ENCODE peak calls at places on chromosomes 7 and 10, in eight cellular contexts. One of them, this sample, is unnamed.

GRCh38 chr7:42338231-42339222 is 101.5 kb upstream of the GLI3 start:
- DNase-seq in mammary epithelial cell: no peak
- DNase-seq in cardiac muscle cell: no peak
- DNase-seq in fibroblast of lung: peak; percentile 55
- DNase-seq in heart left ventricle: no peak
- DNase-seq in heart right ventricle: no peak
- DNase-seq in hepatocyte: no peak
- DNase-seq in kidney: no peak
- DNase-seq in this sample: no peak

GRCh38 chr7:156954941-156955340 is 5.4 kb downstream of the NOM1 start:
- DNase-seq in mammary epithelial cell: peak; percentile 16
- DNase-seq in cardiac muscle cell: no peak
- DNase-seq in fibroblast of lung: no peak
- DNase-seq in heart left ventricle: no peak
- DNase-seq in heart right ventricle: no peak
- DNase-seq in hepatocyte: no peak
- DNase-seq in kidney: no peak
- DNase-seq in this sample: no peak

GRCh38 chr10:42523098-42523497 is 115.3 kb downstream of the ZNF33B start:
- DNase-seq in mammary epithelial cell: no peak
- DNase-seq in cardiac muscle cell: no peak
- DNase-seq in fibroblast of lung: no peak
- DNase-seq in heart left ventricle: no peak
- DNase-seq in heart right ventricle: no peak
- DNase-seq in hepatocyte: no peak
- DNase-seq in kidney: no peak
- DNase-seq in this sample: no peak

GRCh38 chr7:123570390-123571182 is 13.0 kb upstream of the NDUFA5 start:
- DNase-seq in mammary epithelial cell: peak; percentile 90
- DNase-seq in cardiac muscle cell: no peak
- DNase-seq in fibroblast of lung: no peak
- DNase-seq in heart left ventricle: no peak
- DNase-seq in heart right ventricle: no peak
- DNase-seq in hepatocyte: no peak
- DNase-seq in kidney: no peak
- DNase-seq in this sample: no peak

GRCh38 chr10:27030060-27030459 is 70.2 kb downstream of the ANKRD26 start:
- DNase-seq in mammary epithelial cell: no peak
- DNase-seq in cardiac muscle cell: no peak
- DNase-seq in fibroblast of lung: peak; percentile 32
- DNase-seq in heart left ventricle: no peak
- DNase-seq in heart right ventricle: no peak
- DNase-seq in hepatocyte: no peak
- DNase-seq in kidney: no peak
- DNase-seq in this sample: no peak

GRCh38 chr7:70426249-70426880 is 705.6 kb upstream of the GALNT17 start:
- DNase-seq in mammary epithelial cell: no peak
- DNase-seq in cardiac muscle cell: no peak
- DNase-seq in fibroblast of lung: no peak
- DNase-seq in heart left ventricle: no peak
- DNase-seq in heart right ventricle: no peak
- DNase-seq in hepatocyte: no peak
- DNase-seq in kidney: no peak
- DNase-seq in this sample: no peak

GRCh38 chr7:31811650-31812461 is 124.8 kb downstream of the PPP1R17 start:
- DNase-seq in mammary epithelial cell: no peak
- DNase-seq in cardiac muscle cell: no peak
- DNase-seq in fibroblast of lung: peak; percentile 59
- DNase-seq in heart left ventricle: peak; percentile 30
- DNase-seq in heart right ventricle: no peak
- DNase-seq in hepatocyte: no peak
- DNase-seq in kidney: no peak
- DNase-seq in this sample: no peak

GRCh38 chr7:78716876-78717275 is 736.6 kb downstream of the MAGI2 start:
- DNase-seq in mammary epithelial cell: no peak
- DNase-seq in cardiac muscle cell: peak; percentile 61
- DNase-seq in fibroblast of lung: peak; percentile 24
- DNase-seq in heart left ventricle: no peak
- DNase-seq in heart right ventricle: no peak
- DNase-seq in hepatocyte: peak; percentile 5
- DNase-seq in kidney: no peak
- DNase-seq in this sample: no peak

GRCh38 chr7:151700621-151701185 is 176.2 kb downstream of the PRKAG2 start:
- DNase-seq in mammary epithelial cell: peak; percentile 28
- DNase-seq in cardiac muscle cell: no peak
- DNase-seq in fibroblast of lung: peak; percentile 79
- DNase-seq in heart left ventricle: no peak
- DNase-seq in heart right ventricle: no peak
- DNase-seq in hepatocyte: no peak
- DNase-seq in kidney: peak; percentile 46
- DNase-seq in this sample: peak; percentile 31

GRCh38 chr10:13074562-13075451 is 25.2 kb upstream of the OPTN start:
- DNase-seq in mammary epithelial cell: peak; percentile 58
- DNase-seq in cardiac muscle cell: peak; percentile 83
- DNase-seq in fibroblast of lung: peak; percentile 53
- DNase-seq in heart left ventricle: peak; percentile 55
- DNase-seq in heart right ventricle: peak; percentile 52
- DNase-seq in hepatocyte: peak; percentile 89
- DNase-seq in kidney: peak; percentile 81
- DNase-seq in this sample: peak; percentile 56

GRCh38 chr10:130363051-130363450 is 226.9 kb downstream of the GLRX3 start:
- DNase-seq in mammary epithelial cell: no peak
- DNase-seq in cardiac muscle cell: no peak
- DNase-seq in fibroblast of lung: no peak
- DNase-seq in heart left ventricle: no peak
- DNase-seq in heart right ventricle: no peak
- DNase-seq in hepatocyte: no peak
- DNase-seq in kidney: no peak
- DNase-seq in this sample: no peak

GRCh38 chr10:113426181-113426837 is 126.5 kb upstream of the HABP2 start:
- DNase-seq in mammary epithelial cell: no peak
- DNase-seq in cardiac muscle cell: no peak
- DNase-seq in fibroblast of lung: no peak
- DNase-seq in heart left ventricle: no peak
- DNase-seq in heart right ventricle: no peak
- DNase-seq in hepatocyte: no peak
- DNase-seq in kidney: no peak
- DNase-seq in this sample: no peak

GRCh38 chr7:6175642-6176041 is 96.8 kb downstream of the CYTH3 start:
- DNase-seq in mammary epithelial cell: peak; percentile 60
- DNase-seq in cardiac muscle cell: no peak
- DNase-seq in fibroblast of lung: peak; percentile 55
- DNase-seq in heart left ventricle: no peak
- DNase-seq in heart right ventricle: no peak
- DNase-seq in hepatocyte: no peak
- DNase-seq in kidney: peak; percentile 9
- DNase-seq in this sample: no peak

GRCh38 chr10:6218692-6219493 is 16.2 kb downstream of the PFKFB3 start:
- DNase-seq in mammary epithelial cell: peak; percentile 100
- DNase-seq in cardiac muscle cell: no peak
- DNase-seq in fibroblast of lung: peak; percentile 84
- DNase-seq in heart left ventricle: no peak
- DNase-seq in heart right ventricle: no peak
- DNase-seq in hepatocyte: peak; percentile 48
- DNase-seq in kidney: peak; percentile 63
- DNase-seq in this sample: peak; percentile 81

GRCh38 chr7:8176370-8177081 is 85.4 kb downstream of the ICA1 start:
- DNase-seq in mammary epithelial cell: no peak
- DNase-seq in cardiac muscle cell: no peak
- DNase-seq in fibroblast of lung: no peak
- DNase-seq in heart left ventricle: no peak
- DNase-seq in heart right ventricle: no peak
- DNase-seq in hepatocyte: no peak
- DNase-seq in kidney: no peak
- DNase-seq in this sample: no peak

GRCh38 chr7:69211739-69212138 is 386.5 kb upstream of the AUTS2 start:
- DNase-seq in mammary epithelial cell: no peak
- DNase-seq in cardiac muscle cell: peak; percentile 32
- DNase-seq in fibroblast of lung: no peak
- DNase-seq in heart left ventricle: no peak
- DNase-seq in heart right ventricle: no peak
- DNase-seq in hepatocyte: no peak
- DNase-seq in kidney: no peak
- DNase-seq in this sample: no peak

GRCh38 chr10:69742928-69743602 is 58.6 kb upstream of the COL13A1 start:
- DNase-seq in mammary epithelial cell: no peak
- DNase-seq in cardiac muscle cell: peak; percentile 64
- DNase-seq in fibroblast of lung: peak; percentile 10
- DNase-seq in heart left ventricle: no peak
- DNase-seq in heart right ventricle: no peak
- DNase-seq in hepatocyte: peak; percentile 55
- DNase-seq in kidney: no peak
- DNase-seq in this sample: peak; percentile 63

GRCh38 chr7:149071641-149072437 is 18.7 kb downstream of the ZNF786 start:
- DNase-seq in mammary epithelial cell: no peak
- DNase-seq in cardiac muscle cell: peak; percentile 58
- DNase-seq in fibroblast of lung: no peak
- DNase-seq in heart left ventricle: peak; percentile 55
- DNase-seq in heart right ventricle: peak; percentile 42
- DNase-seq in hepatocyte: peak; percentile 13
- DNase-seq in kidney: peak; percentile 82
- DNase-seq in this sample: no peak
- H3K27ac ChIP-seq in mammary epithelial cell: no peak overlapping the region
- H3K27ac ChIP-seq in cardiac muscle cell: no peak overlapping the region
- H3K27ac ChIP-seq in fibroblast of lung: no peak overlapping the region
- H3K27ac ChIP-seq in heart left ventricle: peak overlapping the region; percentile 76
- H3K27ac ChIP-seq in heart right ventricle: peak overlapping the region; percentile 78
- H3K27ac ChIP-seq in hepatocyte: no peak overlapping the region
- H3K27ac ChIP-seq in kidney: no peak overlapping the region
- H3K27ac ChIP-seq in this sample: no peak overlapping the region

DNA sequence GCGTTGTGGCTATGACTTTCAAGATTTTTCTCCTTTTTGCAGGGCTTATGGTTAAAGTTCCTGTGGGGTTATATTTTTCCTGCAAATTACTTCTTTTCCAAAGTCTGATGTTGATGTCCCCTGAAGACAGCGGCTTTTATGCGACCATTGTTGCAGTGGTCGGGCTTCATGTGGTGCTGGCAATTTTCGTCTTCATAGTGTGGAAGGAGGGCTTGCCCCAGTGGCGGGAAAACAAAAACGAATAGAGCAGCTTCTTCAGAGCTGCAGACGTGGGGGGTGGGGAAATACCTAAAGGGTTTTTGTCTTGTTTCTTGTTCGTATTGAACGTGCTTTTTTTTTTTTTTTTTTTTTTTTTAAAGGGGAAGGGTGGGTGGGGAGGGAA is 53.8 kb downstream of the MCMBP start:
- DNase-seq in mammary epithelial cell: no peak
- DNase-seq in cardiac muscle cell: peak; percentile 33
- DNase-seq in fibroblast of lung: no peak
- DNase-seq in heart left ventricle: no peak
- DNase-seq in heart right ventricle: no peak
- DNase-seq in hepatocyte: peak; percentile 38
- DNase-seq in kidney: no peak
- DNase-seq in this sample: no peak
- H3K4me3 ChIP-seq in mammary epithelial cell: peak overlapping the region; percentile 40
- H3K4me3 ChIP-seq in cardiac muscle cell: peak overlapping the region; percentile 30
- H3K4me3 ChIP-seq in fibroblast of lung: peak overlapping the region; percentile 47
- H3K4me3 ChIP-seq in heart left ventricle: peak overlapping the region; percentile 16
- H3K4me3 ChIP-seq in heart right ventricle: peak overlapping the region; percentile 37
- H3K4me3 ChIP-seq in hepatocyte: peak overlapping the region; percentile 55
- H3K4me3 ChIP-seq in kidney: peak overlapping the region; percentile 43
- H3K4me3 ChIP-seq in this sample: no peak overlapping the region

GRCh38 chr7:99371376-99371920 is 3.1 kb upstream of the ARPC1B start:
- DNase-seq in mammary epithelial cell: no peak
- DNase-seq in cardiac muscle cell: no peak
- DNase-seq in fibroblast of lung: peak; percentile 23
- DNase-seq in heart left ventricle: no peak
- DNase-seq in heart right ventricle: no peak
- DNase-seq in hepatocyte: no peak
- DNase-seq in kidney: no peak
- DNase-seq in this sample: no peak

GRCh38 chr7:99372275-99373085 is 2.0 kb upstream of the ARPC1B start:
- DNase-seq in mammary epithelial cell: no peak
- DNase-seq in cardiac muscle cell: peak; percentile 87
- DNase-seq in fibroblast of lung: peak; percentile 45
- DNase-seq in heart left ventricle: peak; percentile 43
- DNase-seq in heart right ventricle: no peak
- DNase-seq in hepatocyte: peak; percentile 71
- DNase-seq in kidney: peak; percentile 77
- DNase-seq in this sample: no peak

GRCh38 chr7:99375070-99375807 is 709 bp downstream of the ARPC1B start:
- DNase-seq in mammary epithelial cell: peak; percentile 76
- DNase-seq in cardiac muscle cell: peak; percentile 53
- DNase-seq in fibroblast of lung: peak; percentile 65
- DNase-seq in heart left ventricle: peak; percentile 85
- DNase-seq in heart right ventricle: peak; percentile 87
- DNase-seq in hepatocyte: peak; percentile 83
- DNase-seq in kidney: peak; percentile 93
- DNase-seq in this sample: peak; percentile 73

GRCh38 chr7:99374121-99375064 is at the start of gene ARPC1B:
- DNase-seq in mammary epithelial cell: peak; percentile 71
- DNase-seq in cardiac muscle cell: peak; percentile 83
- DNase-seq in fibroblast of lung: peak; percentile 74
- DNase-seq in heart left ventricle: peak; percentile 91
- DNase-seq in heart right ventricle: peak; percentile 84
- DNase-seq in hepatocyte: peak; percentile 94
- DNase-seq in kidney: peak; percentile 95
- DNase-seq in this sample: peak; percentile 48

DNA sequence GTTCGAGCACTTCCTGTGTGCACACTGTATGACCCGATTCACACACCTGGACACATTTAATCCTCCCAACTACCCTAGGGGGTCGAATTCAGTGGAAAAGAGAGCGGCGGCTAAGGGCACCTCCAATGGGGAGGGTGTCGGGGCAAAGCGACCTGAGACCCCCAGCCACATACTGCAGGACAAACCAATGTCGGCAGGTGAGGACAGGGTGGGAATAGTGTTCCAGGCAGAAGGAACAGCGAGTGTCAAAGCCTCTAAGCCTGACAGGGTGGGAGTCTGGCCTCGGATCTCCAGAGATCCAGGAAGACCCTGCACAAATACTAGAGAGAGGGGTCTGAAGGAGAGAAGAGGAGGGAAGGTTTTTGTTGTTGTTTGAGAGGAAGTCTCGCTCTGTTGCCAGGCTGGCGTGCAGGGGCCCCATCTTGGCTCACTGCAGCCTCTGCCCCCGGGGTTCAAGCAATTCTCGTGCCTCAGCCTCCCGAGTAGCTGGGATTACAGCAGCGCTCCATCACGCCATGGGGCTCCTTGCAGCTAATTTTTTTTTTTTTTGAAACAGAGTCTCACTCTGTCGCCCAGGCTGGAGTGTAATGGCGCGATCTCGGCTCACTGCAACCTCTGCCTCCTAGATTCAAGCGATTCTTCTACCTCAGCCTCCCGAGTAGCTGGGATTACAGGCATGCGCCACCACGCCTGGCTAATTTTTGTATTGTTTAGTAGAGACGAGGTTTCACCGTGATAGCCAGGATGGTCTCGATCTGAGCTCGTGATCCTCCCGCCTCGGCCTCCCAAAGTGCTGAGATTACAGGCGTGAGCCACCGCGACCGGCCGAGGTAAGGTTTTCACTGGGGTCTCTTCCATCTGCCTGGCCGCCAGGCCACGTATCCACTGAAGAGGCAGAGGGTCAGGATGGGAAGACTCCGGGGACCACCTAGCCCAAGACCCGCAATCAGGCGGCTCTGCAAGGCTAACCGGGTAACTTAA is 1.2 kb upstream of the ARPC1B start:
- DNase-seq in mammary epithelial cell: no peak
- DNase-seq in cardiac muscle cell: no peak
- DNase-seq in fibroblast of lung: no peak
- DNase-seq in heart left ventricle: no peak
- DNase-seq in heart right ventricle: peak; percentile 24
- DNase-seq in hepatocyte: no peak
- DNase-seq in kidney: peak; percentile 59
- DNase-seq in this sample: no peak
- H3K27ac ChIP-seq in mammary epithelial cell: no peak overlapping the region
- H3K27ac ChIP-seq in cardiac muscle cell: peak overlapping the region; percentile 65
- H3K27ac ChIP-seq in fibroblast of lung: no peak overlapping the region
- H3K27ac ChIP-seq in heart left ventricle: peak overlapping the region; percentile 94
- H3K27ac ChIP-seq in heart right ventricle: peak overlapping the region; percentile 91
- H3K27ac ChIP-seq in hepatocyte: peak overlapping the region; percentile 86
- H3K27ac ChIP-seq in kidney: peak overlapping the region; percentile 28
- H3K27ac ChIP-seq in this sample: no peak overlapping the region

GRCh38 chr10:68336952-68337351 is 4.2 kb upstream of the PBLD start:
- DNase-seq in mammary epithelial cell: no peak
- DNase-seq in cardiac muscle cell: no peak
- DNase-seq in fibroblast of lung: no peak
- DNase-seq in heart left ventricle: no peak
- DNase-seq in heart right ventricle: no peak
- DNase-seq in hepatocyte: no peak
- DNase-seq in kidney: no peak
- DNase-seq in this sample: no peak
- H3K4me3 ChIP-seq in mammary epithelial cell: no peak overlapping the region
- H3K4me3 ChIP-seq in cardiac muscle cell: no peak overlapping the region
- H3K4me3 ChIP-seq in fibroblast of lung: peak overlapping the region; percentile 91
- H3K4me3 ChIP-seq in heart left ventricle: no peak overlapping the region
- H3K4me3 ChIP-seq in heart right ventricle: no peak overlapping the region
- H3K4me3 ChIP-seq in hepatocyte: peak overlapping the region; percentile 8
- H3K4me3 ChIP-seq in kidney: peak overlapping the region; percentile 33
- H3K4me3 ChIP-seq in this sample: no peak overlapping the region